ENCODE peak calls at places on chromosomes 4 and X, in six cellular contexts. B is suprapubic skin, E is left lung, O is upper lobe of left lung, H is lower leg skin, A is K562. S is an unnamed sample.

GRCh38 chrX:132749406-132749805 is 209.0 kb downstream of the HS6ST2 start:
- DNase-seq in H (no peak), O (no peak), B (no peak), E (no peak), A (no peak), S (no peak)

GRCh38 chrX:129759576-129760061 is 20.1 kb upstream of the SASH3 start:
- DNase-seq in E (peak; percentile 70), O (peak; percentile 67), A (peak; percentile 18), B (no peak), H (peak; percentile 26), S (no peak)

GRCh38 chr4:150781108-150781663 is 199.2 kb downstream of the MAB21L2 start:
- DNase-seq in A (no peak), H (no peak), E (no peak), O (no peak), B (no peak), S (no peak)

GRCh38 chr4:140135529-140136021 is 18.4 kb downstream of the MAML3 start:
- DNase-seq in O (no peak), B (no peak), A (no peak), H (no peak), E (no peak), S (no peak)

GRCh38 chr4:7661846-7662506 is 227.2 kb upstream of the PSAPL1 start:
- DNase-seq in B (no peak), H (no peak), A (no peak), E (no peak), O (no peak), S (no peak)

GRCh38 chr4:121950680-121951569 is 935 bp downstream of the TRPC3 start:
- DNase-seq in O (peak; percentile 28), A (peak; percentile 11), E (peak; percentile 77), H (no peak), B (peak; percentile 79), S (peak; percentile 61)

GRCh38 chr4:145840162-145840768 is 98.4 kb downstream of the ZNF827 start:
- DNase-seq in E (no peak), O (no peak), A (peak; percentile 35), B (no peak), H (no peak), S (no peak)

GRCh38 chrX:6377365-6377764 is 148.7 kb upstream of the NLGN4X start:
- DNase-seq in A (no peak), B (no peak), E (no peak), O (no peak), H (no peak), S (no peak)

GRCh38 chrX:153764786-153765137 is 713 bp downstream of the PLXNB3 start:
- DNase-seq in B (no peak), E (peak; percentile 37), O (no peak), A (no peak), H (no peak), S (no peak)

GRCh38 chr4:60461551-60461950 is 738.6 kb upstream of the ADGRL3 start:
- DNase-seq in E (no peak), B (no peak), A (no peak), H (no peak), O (no peak), S (no peak)

GRCh38 chr4:60463846-60464502 is 736.2 kb upstream of the ADGRL3 start:
- DNase-seq in E (peak; percentile 17), O (no peak), H (no peak), A (no peak), B (no peak), S (no peak)
- TF ChIP-seq CTCF in E (no peak), O (no peak), H (no peak), A (no peak), B (no peak), S (no peak)

DNA sequence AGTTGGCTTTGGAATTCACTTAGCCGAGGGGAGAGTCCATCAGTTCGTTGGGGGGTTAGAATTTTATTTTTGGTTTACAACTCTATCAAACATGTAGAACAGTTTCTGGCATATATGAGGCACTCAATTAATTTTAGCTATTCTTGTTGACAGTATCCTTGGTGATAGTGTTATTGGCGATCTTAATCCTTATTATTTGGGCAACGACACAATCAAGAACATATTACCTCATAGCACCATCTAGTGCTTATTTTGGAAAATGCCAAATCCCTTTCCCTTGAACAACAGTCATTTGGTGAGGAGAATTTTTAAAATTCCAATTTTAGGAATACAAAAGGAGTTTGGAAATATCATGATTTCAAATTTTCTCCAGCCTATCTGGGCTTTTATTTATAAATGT is 17.9 kb upstream of the PGRMC1 start:
- DNase-seq in B (no peak), O (no peak), E (no peak), H (no peak), A (no peak), S (no peak)
- TF ChIP-seq CTCF in B (no peak), O (no peak), E (peak; percentile 40), H (no peak), A (peak; percentile 31), S (peak; percentile 47)

DNA sequence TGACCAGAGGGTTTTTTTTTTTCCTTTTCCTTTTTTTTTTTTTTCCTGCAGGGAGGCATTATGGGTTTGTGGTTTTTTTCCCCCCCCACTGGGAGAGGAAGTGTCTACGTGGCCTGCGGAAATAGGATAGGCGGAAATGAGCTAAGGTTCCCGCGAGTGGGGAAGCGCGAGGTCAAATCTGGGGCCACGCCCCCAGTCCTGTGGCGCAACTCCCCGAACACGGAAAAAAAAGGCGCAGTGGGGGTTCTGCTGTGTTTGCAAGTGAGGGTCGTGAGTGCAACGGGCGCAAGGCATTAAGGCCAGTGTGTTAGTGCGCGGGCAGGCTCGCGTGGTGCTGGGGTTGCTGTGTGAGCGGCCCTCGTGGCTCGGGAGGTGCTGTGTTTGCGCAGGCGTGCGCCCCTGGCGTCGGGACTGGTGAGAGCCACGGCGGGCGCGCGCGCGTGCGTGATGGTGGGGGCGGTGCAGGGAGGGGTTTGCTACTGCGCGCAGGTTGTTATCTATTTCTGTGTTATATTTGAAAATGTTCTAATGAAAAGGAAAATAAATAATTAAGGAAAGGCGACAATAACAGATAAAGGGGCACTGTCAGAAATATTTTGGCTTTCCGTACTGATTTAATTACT is 685 bp upstream of the MORF4L2 start:
- DNase-seq in A (peak; percentile 77), E (peak; percentile 94), B (peak; percentile 91), H (peak; percentile 83), O (peak; percentile 87), S (peak; percentile 84)
- TF ChIP-seq CTCF in A (peak; percentile 41), E (no peak), B (peak; percentile 23), H (no peak), O (peak; percentile 77), S (no peak)

DNA sequence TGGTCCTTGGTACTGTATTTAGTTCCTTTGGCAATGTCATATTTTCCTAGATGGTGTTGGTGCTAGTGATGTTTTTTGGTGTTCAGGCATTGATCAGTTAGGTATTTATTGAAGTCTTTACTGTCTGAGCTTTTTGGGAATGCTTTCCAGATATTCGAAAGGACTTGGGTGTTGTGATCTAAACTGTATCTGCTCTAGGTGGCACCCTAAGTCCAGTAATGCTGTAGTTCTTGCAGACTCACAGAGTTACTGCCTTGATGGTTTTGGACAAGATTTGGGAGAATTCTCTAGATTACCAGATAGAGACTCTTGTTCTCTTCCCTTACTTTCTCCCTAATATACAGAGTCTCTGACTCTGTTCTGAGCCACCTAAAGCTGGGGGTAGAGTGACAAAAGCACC is 513.6 kb upstream of the PITX2 start:
- DNase-seq in B (no peak), E (no peak), O (no peak), A (no peak), H (no peak), S (no peak)
- TF ChIP-seq CTCF in B (no peak), E (no peak), O (no peak), A (no peak), H (no peak), S (peak; percentile 21)

DNA sequence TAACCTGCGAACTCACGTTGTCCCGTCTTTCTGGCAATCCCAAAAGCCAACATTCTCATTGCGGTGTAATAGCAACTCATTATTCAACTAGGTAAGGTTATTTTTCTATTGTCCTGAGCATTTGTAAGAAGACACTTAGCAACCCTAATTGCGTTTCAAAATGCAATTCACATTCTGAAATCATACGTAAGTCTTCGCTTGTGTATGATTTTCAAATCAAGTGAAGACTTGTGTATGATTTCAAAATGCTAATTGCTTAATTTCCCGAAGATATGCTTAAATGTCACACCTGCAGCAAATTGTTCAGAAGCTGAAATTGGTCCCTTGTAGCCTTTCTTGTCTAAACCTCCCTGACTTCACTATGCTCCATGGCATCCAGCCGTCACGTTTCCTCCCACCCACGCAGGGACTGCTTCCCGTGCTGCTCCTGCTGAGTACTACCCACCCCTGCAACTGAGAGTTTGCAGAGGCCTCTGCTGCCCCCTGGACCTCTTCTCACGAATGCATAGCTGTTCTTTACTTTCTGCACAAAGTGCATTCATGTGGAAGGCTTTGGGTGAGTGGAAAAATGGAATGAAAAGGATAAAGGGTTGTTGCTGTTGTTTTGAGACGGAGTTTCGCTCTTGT is 40.8 kb upstream of the CLDN24 start:
- DNase-seq in E (no peak), H (no peak), O (no peak), B (no peak), A (no peak), S (no peak)
- TF ChIP-seq CTCF in E (no peak), H (no peak), O (no peak), B (no peak), A (peak; percentile 33), S (peak; percentile 24)